ENCODE peak calls at places on chromosome 7, in nine cellular contexts. M, X, L, B, R, H, A, P and Z are unnamed samples.

GRCh38 chr7:102310414-102310815 is 23.7 kb downstream of the SH2B2 start:
- DNase-seq in P (no peak), L (no peak), R (no peak), H (no peak), X (no peak), M (no peak), A (no peak), B (no peak), Z (no peak)

GRCh38 chr7:143965280-143965679 is 10.6 kb downstream of the OR2F1 start:
- DNase-seq in L (peak), A (no peak), M (no peak), H (no peak), B (no peak), X (no peak), P (no peak), R (no peak), Z (no peak)

GRCh38 chr7:133789951-133790350 is 337.2 kb upstream of the LRGUK start:
- DNase-seq in P (no peak), B (no peak), M (no peak), A (no peak), L (peak), R (no peak), H (no peak), X (no peak), Z (no peak)

GRCh38 chr7:13336227-13336626 is 648.8 kb downstream of the ARL4A start:
- DNase-seq in X (no peak), A (no peak), H (no peak), P (no peak), L (no peak), R (no peak), B (no peak), M (no peak), Z (peak)

GRCh38 chr7:124032369-124033092 is at the start of gene TMEM229A:
- DNase-seq in B (peak), L (peak), X (peak), P (peak), R (peak), M (peak), A (no peak), H (no peak), Z (no peak)

GRCh38 chr7:24659505-24659904 is 86.3 kb downstream of the PALS2 start:
- DNase-seq in R (no peak), A (no peak), H (no peak), P (no peak), B (no peak), L (no peak), M (no peak), X (no peak), Z (no peak)

GRCh38 chr7:41956712-41957111 is 253.8 kb upstream of the INHBA start:
- DNase-seq in B (no peak), M (no peak), A (no peak), R (no peak), L (no peak), P (no peak), H (no peak), X (no peak), Z (no peak)

GRCh38 chr7:67913604-67914003 is 917.0 kb downstream of the TYW1 start:
- DNase-seq in L (no peak), H (no peak), P (no peak), M (no peak), R (no peak), X (no peak), A (no peak), B (no peak), Z (no peak)

GRCh38 chr7:151549644-151550043 is 29.9 kb upstream of the RHEB start:
- DNase-seq in M (no peak), L (no peak), B (no peak), X (no peak), R (no peak), H (no peak), A (no peak), P (no peak), Z (no peak)

GRCh38 chr7:151551820-151552219 is 32.1 kb upstream of the RHEB start:
- DNase-seq in R (no peak), P (no peak), A (no peak), M (no peak), X (no peak), B (no peak), L (no peak), H (no peak), Z (no peak)

GRCh38 chr7:151550601-151551286 is 31.0 kb upstream of the RHEB start:
- DNase-seq in R (no peak), H (no peak), L (no peak), P (no peak), A (peak), M (no peak), X (peak), B (no peak), Z (peak)

GRCh38 chr7:151553356-151553755 is 33.7 kb upstream of the RHEB start:
- DNase-seq in H (no peak), R (no peak), P (no peak), X (no peak), B (no peak), L (peak), M (no peak), A (no peak), Z (no peak)

DNA sequence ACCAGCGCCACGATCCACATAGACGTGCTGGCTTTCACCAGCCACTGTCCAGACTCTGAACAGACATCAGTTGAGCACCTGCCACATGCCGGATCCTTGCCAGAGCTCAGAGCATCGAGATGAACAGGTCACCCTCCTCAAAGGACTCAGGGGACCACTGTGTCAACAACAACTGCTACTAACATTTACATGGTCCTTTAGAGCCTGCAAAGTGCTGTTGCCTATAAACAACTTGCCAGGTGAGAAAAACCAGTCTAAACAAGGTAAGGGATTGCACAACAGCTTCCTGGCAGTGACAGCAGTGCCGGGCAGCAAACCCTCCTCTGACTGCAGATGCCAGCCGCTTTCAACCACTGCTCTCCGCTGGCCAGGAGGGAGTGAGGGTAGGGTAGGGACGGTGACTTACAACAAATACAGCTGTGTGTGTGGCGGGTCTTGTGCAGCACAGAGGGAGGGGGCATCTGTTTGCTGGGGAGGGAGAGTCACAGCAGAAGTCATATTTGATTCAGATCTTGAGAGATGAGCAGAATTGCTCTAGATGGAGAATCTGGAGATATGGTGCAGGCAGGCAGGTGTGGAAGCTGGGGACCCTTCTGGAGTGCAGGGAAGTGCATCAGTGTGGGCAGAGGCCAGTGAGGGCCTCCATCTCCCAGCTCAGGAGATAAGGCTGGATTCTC is 32.8 kb upstream of the RHEB start:
- DNase-seq in X (peak), M (peak), R (peak), P (peak), A (no peak), B (no peak), H (no peak), L (no peak), Z (no peak)
- TF ChIP-seq POLR2AphosphoS5 in X (peak), M (peak), R (peak), P (peak), A (no peak), B (no peak), H (no peak), L (no peak), Z (no peak)

GRCh38 chr7:107579881-107580715 is at the start of gene BCAP29:
- DNase-seq in R (peak), L (peak), B (peak), H (peak), M (peak), P (peak), X (peak), A (peak), Z (no peak)
- TF ChIP-seq POLR2AphosphoS5 in R (peak), L (peak), B (peak), H (peak), M (peak), P (peak), X (peak), A (peak), Z (peak)

GRCh38 chr7:106175507-106175906 is 63.4 kb upstream of the SYPL1 start:
- DNase-seq in L (no peak), H (no peak), X (no peak), B (no peak), A (no peak), M (no peak), R (no peak), P (no peak), Z (no peak)
- TF ChIP-seq POLR2AphosphoS5 in L (no peak), H (no peak), X (no peak), B (no peak), A (no peak), M (no peak), R (no peak), P (no peak), Z (no peak)

GRCh38 chr7:146359181-146359580 is 242.6 kb downstream of the CNTNAP2 start:
- DNase-seq in P (no peak), X (no peak), M (no peak), B (no peak), H (no peak), R (no peak), L (no peak), A (no peak), Z (no peak)
- TF ChIP-seq POLR2AphosphoS5 in P (no peak), X (no peak), M (no peak), B (no peak), H (no peak), R (no peak), L (no peak), A (no peak), Z (no peak)

GRCh38 chr7:141362580-141363435 is 188.4 kb upstream of the AGK start:
- DNase-seq in A (no peak), X (no peak), H (no peak), B (no peak), R (no peak), P (no peak), L (no peak), M (no peak), Z (no peak)
- TF ChIP-seq POLR2AphosphoS5 in A (no peak), X (no peak), H (no peak), B (no peak), R (no peak), P (no peak), L (no peak), M (no peak), Z (no peak)

GRCh38 chr7:91632948-91633519 is 247.5 kb downstream of the MTERF1 start:
- DNase-seq in P (no peak), M (no peak), B (no peak), H (no peak), A (no peak), R (no peak), X (no peak), L (no peak), Z (no peak)

GRCh38 chr7:91632234-91632947 is 248.1 kb downstream of the MTERF1 start:
- DNase-seq in A (no peak), H (no peak), P (no peak), R (no peak), X (no peak), L (no peak), M (no peak), B (no peak), Z (no peak)

GRCh38 chr7:91630581-91631370 is 249.7 kb downstream of the MTERF1 start:
- DNase-seq in X (no peak), B (no peak), A (no peak), M (no peak), R (no peak), H (no peak), L (no peak), P (no peak), Z (no peak)

GRCh38 chr7:91634485-91635177 is 245.9 kb downstream of the MTERF1 start:
- DNase-seq in P (no peak), X (no peak), L (no peak), A (no peak), M (no peak), H (no peak), R (no peak), B (no peak), Z (no peak)

GRCh38 chr7:91628742-91629141 is 251.8 kb downstream of the MTERF1 start:
- DNase-seq in P (no peak), M (no peak), R (no peak), X (peak), A (no peak), L (no peak), H (no peak), B (no peak), Z (no peak)
- TF ChIP-seq POLR2AphosphoS5 in P (no peak), M (no peak), R (no peak), X (no peak), A (no peak), L (no peak), H (no peak), B (no peak), Z (no peak)

GRCh38 chr7:108291135-108291508 is 161.0 kb upstream of the LAMB4 start:
- DNase-seq in H (no peak), M (no peak), R (no peak), A (no peak), X (no peak), P (no peak), L (no peak), B (no peak), Z (no peak)
- TF ChIP-seq POLR2AphosphoS5 in H (no peak), M (no peak), R (no peak), A (no peak), X (no peak), P (no peak), L (no peak), B (no peak), Z (no peak)

GRCh38 chr7:155408657-155409586 is 49.0 kb upstream of the EN2 start:
- DNase-seq in B (no peak), H (no peak), A (no peak), L (peak), R (no peak), X (no peak), P (no peak), M (no peak), Z (peak)
- TF ChIP-seq POLR2AphosphoS5 in B (no peak), H (no peak), A (no peak), L (no peak), R (no peak), X (no peak), P (no peak), M (no peak), Z (no peak)

DNA sequence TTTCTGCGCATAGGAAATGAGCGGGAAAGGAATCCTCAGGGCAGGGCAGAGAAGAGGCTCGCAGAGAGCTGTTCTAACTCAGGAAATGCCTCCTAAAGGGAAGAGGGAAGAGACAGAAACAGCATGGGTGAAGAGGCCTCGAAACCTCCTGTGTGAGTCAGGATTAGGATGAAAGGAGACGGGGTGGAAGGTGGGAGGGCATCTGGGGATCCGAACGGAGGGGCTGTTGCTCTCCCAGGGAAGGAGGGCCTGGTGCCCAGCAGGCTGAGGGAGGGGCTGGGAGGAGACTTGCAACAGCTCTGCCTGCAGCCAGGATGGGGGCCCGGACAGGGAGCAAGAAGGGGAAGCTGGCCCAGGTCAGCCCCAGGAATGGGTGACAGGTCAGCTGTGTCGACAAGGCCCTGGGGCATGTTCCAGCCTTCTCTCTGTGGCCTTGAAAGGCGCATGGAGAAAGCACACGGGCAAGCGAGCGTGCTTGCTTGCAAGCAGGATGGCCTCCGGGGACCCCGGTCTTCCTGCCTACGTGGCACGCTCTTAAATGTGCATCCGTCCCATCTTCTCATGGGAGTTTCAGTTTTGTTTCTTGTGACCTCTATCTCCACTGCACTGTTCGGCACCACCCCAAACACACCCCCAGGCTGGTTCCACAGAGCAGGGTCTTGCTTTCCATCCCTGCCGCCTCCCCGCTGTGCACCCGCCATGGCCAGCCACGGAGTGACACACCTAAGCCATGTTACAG is 63.5 kb downstream of the HIPK2 start:
- DNase-seq in X (peak), B (no peak), M (peak), H (no peak), R (no peak), P (no peak), L (no peak), A (no peak), Z (no peak)
- TF ChIP-seq POLR2AphosphoS5 in X (no peak), B (no peak), M (no peak), H (no peak), R (no peak), P (no peak), L (no peak), A (no peak), Z (no peak)

GRCh38 chr7:11931306-11931705 is 99.3 kb upstream of the THSD7A start:
- DNase-seq in A (no peak), X (no peak), H (no peak), R (no peak), L (no peak), M (no peak), P (no peak), B (no peak), Z (no peak)
- TF ChIP-seq POLR2AphosphoS5 in A (no peak), X (no peak), H (no peak), R (no peak), L (no peak), M (no peak), P (no peak), B (no peak), Z (no peak)